ENCODE peak calls at places on chromosomes 2 and 18, in four cellular contexts. Q, I, S and T are unnamed samples.

GRCh38 chr2:152486048-152486736 is 151.2 kb downstream of the FMNL2 start:
- DNase-seq in Q (no peak), I (no peak), S (no peak), T (no peak)

GRCh38 chr2:120758181-120759048 is 22.7 kb downstream of the GLI2 start:
- DNase-seq in Q (no peak), I (peak; percentile 83), S (no peak), T (peak; percentile 90)

GRCh38 chr18:57767259-57768050 is 35.7 kb downstream of the ATP8B1 start:
- DNase-seq in Q (no peak), I (no peak), S (no peak), T (no peak)

GRCh38 chr18:48222118-48222517 is 187.1 kb downstream of the ZBTB7C start:
- DNase-seq in Q (peak; percentile 8), I (no peak), S (no peak), T (peak; percentile 61)

GRCh38 chr2:199462167-199462976 is 4.6 kb upstream of the SATB2 start:
- DNase-seq in Q (no peak), I (no peak), S (no peak), T (no peak)

GRCh38 chr2:174786066-174786725 is 21.9 kb upstream of the CHRNA1 start:
- DNase-seq in Q (no peak), I (no peak), S (no peak), T (no peak)

GRCh38 chr18:49487711-49488310 is 777 bp upstream of the C18orf32 start:
- DNase-seq in Q (no peak), I (no peak), S (no peak), T (no peak)

GRCh38 chr2:127678991-127679390 is 3.7 kb upstream of the LIMS2 start:
- DNase-seq in Q (no peak), I (no peak), S (no peak), T (no peak)

GRCh38 chr2:204265701-204266310 is 279.5 kb upstream of the PARD3B start:
- DNase-seq in Q (no peak), I (no peak), S (no peak), T (no peak)

GRCh38 chr2:151665959-151666358 is 68.3 kb downstream of the NEB start:
- DNase-seq in Q (no peak), I (no peak), S (no peak), T (no peak)

GRCh38 chr2:173647681-173648350 is 293.1 kb downstream of the CDCA7 start:
- DNase-seq in Q (no peak), I (no peak), S (no peak), T (no peak)

GRCh38 chr2:142693171-142693950 is 184.1 kb upstream of the KYNU start:
- DNase-seq in Q (no peak), I (peak; percentile 36), S (no peak), T (no peak)

GRCh38 chr2:181083140-181083539 is 102.7 kb downstream of the UBE2E3 start:
- DNase-seq in Q (no peak), I (no peak), S (no peak), T (no peak)

GRCh38 chr18:42330296-42330695 is 375.3 kb downstream of the PIK3C3 start:
- DNase-seq in Q (no peak), I (no peak), S (no peak), T (no peak)

GRCh38 chr2:161905389-161906046 is 168.5 kb downstream of the DPP4 start:
- DNase-seq in Q (peak; percentile 3), I (no peak), S (no peak), T (no peak)

GRCh38 chr2:16624419-16624745 is 41.3 kb downstream of the CYRIA start:
- DNase-seq in Q (no peak), I (no peak), S (no peak), T (no peak)

GRCh38 chr2:54572262-54572635 is 116.1 kb downstream of the SPTBN1 start:
- DNase-seq in Q (peak; percentile 87), I (no peak), S (no peak), T (no peak)

GRCh38 chr2:220936641-220937197 is 635.4 kb downstream of the EPHA4 start:
- DNase-seq in Q (no peak), I (no peak), S (no peak), T (no peak)

GRCh38 chr2:25314514-25315315 is 27.0 kb downstream of the DNMT3A start:
- DNase-seq in Q (no peak), I (peak; percentile 85), S (peak; percentile 78), T (peak; percentile 87)

GRCh38 chr2:185291035-185291647 is 447.5 kb upstream of the FSIP2 start:
- DNase-seq in Q (peak; percentile 32), I (no peak), S (no peak), T (no peak)

GRCh38 chr18:6256521-6256920 is 158.2 kb downstream of the L3MBTL4 start:
- DNase-seq in Q (no peak), I (no peak), S (no peak), T (peak; percentile 20)